ENCODE peak calls at places on chromosomes 1 and 21, in six cellular contexts. Z, G, S, M, A and N are unnamed samples.

GRCh38 chr1:88612783-88613182 is 71.3 kb upstream of the PKN2 start:
- DNase-seq in S (no peak), Z (no peak), M (no peak), G (no peak), A (no peak), N (no peak)

GRCh38 chr1:173269490-173270230 is 62.5 kb upstream of the TNFSF4 start:
- DNase-seq in M (no peak), Z (no peak), S (peak; percentile 86), A (no peak), G (no peak), N (no peak)

GRCh38 chr1:226645279-226645976 is 93.7 kb downstream of the ITPKB start:
- DNase-seq in A (no peak), Z (peak; percentile 38), S (no peak), G (no peak), M (no peak), N (no peak)

GRCh38 chr1:214831956-214832355 is 229.0 kb downstream of the CENPF start:
- DNase-seq in G (no peak), M (no peak), S (no peak), A (no peak), Z (no peak), N (no peak)

GRCh38 chr21:33230518-33231324 is 983 bp downstream of the IFNAR2 start:
- DNase-seq in S (peak; percentile 50), M (peak; percentile 75), G (peak; percentile 86), Z (peak; percentile 63), A (peak; percentile 81), N (peak; percentile 89)

GRCh38 chr1:202123336-202123813 is 658 bp downstream of the GPR37L1 start:
- DNase-seq in G (peak; percentile 49), A (no peak), M (no peak), S (no peak), Z (no peak), N (no peak)

GRCh38 chr1:115838805-115839705 is 1.9 kb downstream of the NHLH2 start:
- DNase-seq in A (no peak), M (no peak), Z (peak; percentile 55), S (no peak), G (peak; percentile 91), N (peak; percentile 89)

GRCh38 chr1:168223681-168224515 is 1.9 kb upstream of the SFT2D2 start:
- DNase-seq in Z (no peak), S (peak; percentile 15), M (no peak), A (no peak), G (no peak), N (no peak)

GRCh38 chr1:2353215-2353906 is 38.0 kb downstream of the MORN1 start:
- DNase-seq in G (no peak), S (no peak), A (no peak), M (peak; percentile 50), Z (peak; percentile 35), N (no peak)

GRCh38 chr1:4177425-4178150 is 277.5 kb upstream of the C1orf174 start:
- DNase-seq in Z (no peak), S (no peak), G (no peak), M (no peak), A (no peak), N (no peak)

GRCh38 chr21:25942145-25942544 is 207.4 kb downstream of the GABPA start:
- DNase-seq in M (no peak), A (no peak), Z (no peak), S (no peak), G (no peak), N (no peak)

GRCh38 chr1:40384413-40384762 is 10.9 kb downstream of the SMAP2 start:
- DNase-seq in S (no peak), M (no peak), Z (no peak), A (no peak), G (no peak), N (no peak)

GRCh38 chr1:81430236-81430635 is 370.5 kb upstream of the ADGRL2 start:
- DNase-seq in Z (no peak), G (no peak), S (no peak), A (no peak), M (no peak), N (peak; percentile 11)

GRCh38 chr1:5739561-5740078 is 252.6 kb downstream of the NPHP4 start:
- DNase-seq in A (no peak), Z (peak; percentile 13), G (no peak), S (no peak), M (no peak), N (no peak)

GRCh38 chr1:34786521-34787325 is 5.7 kb downstream of the GJB3 start:
- DNase-seq in A (peak; percentile 44), Z (peak; percentile 77), G (peak; percentile 89), S (peak; percentile 60), M (peak; percentile 86), N (peak; percentile 90)

DNA sequence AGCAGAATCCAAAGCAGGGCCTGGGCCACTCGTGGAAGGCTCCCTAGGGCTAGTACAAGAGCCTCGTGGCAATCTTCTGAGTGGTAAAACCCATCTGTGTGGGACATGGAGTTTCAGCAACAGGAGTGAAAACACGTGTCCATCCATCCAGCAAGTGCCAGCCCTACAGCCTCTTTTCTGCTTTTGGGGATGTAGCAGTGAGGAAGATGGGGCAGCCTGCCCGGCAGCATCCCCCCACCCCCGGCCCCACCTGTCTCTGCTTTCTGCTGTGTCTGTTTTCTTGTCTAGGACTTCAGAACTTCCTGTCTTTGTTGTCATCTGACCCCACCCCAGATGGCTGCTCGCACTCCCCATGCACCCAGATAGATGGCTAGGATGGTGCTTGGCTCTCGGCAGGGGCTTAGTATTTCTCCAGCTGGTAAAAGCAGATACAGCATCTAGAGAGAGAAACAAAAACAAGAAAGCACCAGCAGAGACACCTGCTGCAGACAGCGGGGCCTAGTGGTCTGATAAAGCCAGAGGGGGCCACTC is 1.5 kb downstream of the CPTP start:
- DNase-seq in G (no peak), Z (no peak), S (no peak), A (no peak), M (no peak), N (no peak)
- H3K4me3 ChIP-seq in G (peak overlapping the region; percentile 86), Z (peak overlapping the region; percentile 100), S (no peak overlapping the region), A (peak overlapping the region; percentile 99), M (peak overlapping the region; percentile 90), N (no peak overlapping the region)

GRCh38 chr1:234722904-234723588 is 113.1 kb upstream of the IRF2BP2 start:
- DNase-seq in M (peak; percentile 91), S (peak; percentile 94), Z (no peak), G (peak; percentile 60), A (no peak), N (peak; percentile 40)
- H3K4me3 ChIP-seq in M (peak overlapping the region; percentile 35), S (no peak overlapping the region), Z (peak overlapping the region; percentile 10), G (no peak overlapping the region), A (no peak overlapping the region), N (no peak overlapping the region)

GRCh38 chr1:109274533-109275476 is 8.1 kb downstream of the PSRC1 start:
- DNase-seq in G (peak; percentile 64), S (peak; percentile 34), M (no peak), Z (peak; percentile 84), A (no peak), N (peak; percentile 64)
- H3K4me3 ChIP-seq in G (no peak overlapping the region), S (no peak overlapping the region), M (no peak overlapping the region), Z (peak overlapping the region; percentile 45), A (no peak overlapping the region), N (no peak overlapping the region)

GRCh38 chr1:233656700-233657099 is 42.8 kb downstream of the KCNK1 start:
- DNase-seq in A (no peak), S (no peak), Z (no peak), G (no peak), M (no peak), N (no peak)
- H3K4me3 ChIP-seq in A (no peak overlapping the region), S (no peak overlapping the region), Z (no peak overlapping the region), G (no peak overlapping the region), M (no peak overlapping the region), N (no peak overlapping the region)

DNA sequence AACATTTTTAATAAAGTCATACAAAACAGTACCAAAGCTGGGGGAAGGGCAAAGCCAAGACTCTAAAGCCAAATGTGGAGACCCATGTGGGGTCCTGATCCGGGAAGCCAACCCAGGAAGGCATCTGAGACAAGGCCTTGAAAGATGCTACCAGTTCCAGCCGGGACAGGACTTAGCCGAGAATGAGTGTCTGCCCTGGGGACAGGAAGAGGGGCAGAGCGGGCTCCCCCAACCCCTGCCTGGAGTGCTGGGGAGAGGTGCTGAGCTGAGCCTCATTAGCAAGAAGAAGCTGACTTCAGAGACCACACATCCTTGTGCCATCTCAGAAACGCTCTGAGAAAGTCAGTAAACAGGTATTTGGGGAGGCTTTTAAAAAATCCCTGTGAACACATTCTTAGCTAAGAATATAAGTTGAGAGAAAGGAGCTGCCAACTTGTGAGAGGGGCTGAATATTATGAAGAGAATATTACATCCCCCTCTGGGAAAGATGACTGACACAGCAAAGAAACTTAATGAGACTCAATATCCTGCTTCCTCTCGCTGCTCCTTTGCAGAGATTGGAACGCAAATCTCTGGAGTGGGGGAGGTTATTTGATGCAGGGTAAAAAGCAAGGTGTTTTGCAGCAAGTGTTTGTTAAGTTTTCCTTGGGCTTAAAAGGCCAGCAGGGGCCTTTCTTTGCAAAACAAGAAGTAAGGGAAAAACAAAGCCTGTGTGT is 103.3 kb upstream of the KCND3 start:
- DNase-seq in M (no peak), A (no peak), S (no peak), Z (no peak), G (peak; percentile 66), N (peak; percentile 9)
- H3K4me3 ChIP-seq in M (no peak overlapping the region), A (no peak overlapping the region), S (no peak overlapping the region), Z (no peak overlapping the region), G (no peak overlapping the region), N (no peak overlapping the region)

GRCh38 chr1:198649598-198650338 is 10.9 kb downstream of the PTPRC start:
- DNase-seq in Z (no peak), A (no peak), G (no peak), S (no peak), M (no peak), N (no peak)

GRCh38 chr1:198648584-198648983 is 9.7 kb downstream of the PTPRC start:
- DNase-seq in A (no peak), M (no peak), Z (no peak), S (no peak), G (no peak), N (no peak)

GRCh38 chr1:198650506-198650905 is 11.7 kb downstream of the PTPRC start:
- DNase-seq in S (no peak), G (no peak), Z (no peak), A (no peak), M (no peak), N (no peak)

GRCh38 chr1:198653815-198654413 is 15.1 kb downstream of the PTPRC start:
- DNase-seq in A (no peak), Z (no peak), M (no peak), G (no peak), S (no peak), N (no peak)

DNA sequence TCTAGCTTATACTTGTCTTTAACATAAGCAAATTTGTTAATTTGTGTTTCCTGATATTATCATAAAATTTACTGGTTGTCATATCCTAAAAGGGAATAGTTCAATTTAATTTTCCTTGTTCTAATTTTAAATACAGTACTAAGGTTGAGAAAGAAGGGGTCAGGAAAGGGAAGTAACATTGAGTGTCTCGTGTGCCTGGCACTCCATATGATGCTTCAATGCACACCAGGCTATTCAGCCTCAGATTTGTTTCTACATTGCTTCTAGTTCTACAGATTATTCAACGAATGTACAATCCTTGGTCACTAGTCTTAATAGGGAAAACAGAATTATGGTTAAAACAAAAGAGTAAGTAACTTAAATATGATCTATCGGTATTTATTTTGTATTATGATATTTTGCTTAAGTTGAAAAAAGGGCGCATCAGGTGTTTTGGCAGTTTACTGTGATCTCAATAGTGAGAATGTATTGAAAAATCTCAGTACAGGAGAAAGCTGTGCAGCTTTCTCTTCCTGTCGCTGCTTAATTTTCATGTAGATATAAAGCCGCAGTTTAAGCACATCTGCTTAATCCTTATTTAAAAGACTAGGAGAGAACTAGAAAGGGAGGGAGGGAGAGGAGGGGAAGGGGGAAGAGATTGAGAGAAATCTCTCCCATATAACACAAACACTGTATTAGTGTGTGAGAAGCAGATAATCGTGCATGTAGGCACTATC is 13.0 kb downstream of the PTPRC start:
- DNase-seq in M (no peak), G (no peak), S (no peak), A (peak; percentile 38), Z (no peak), N (no peak)
- H3K4me3 ChIP-seq in M (no peak overlapping the region), G (no peak overlapping the region), S (no peak overlapping the region), A (no peak overlapping the region), Z (no peak overlapping the region), N (no peak overlapping the region)